ENCODE peak calls at places on chromosomes 12 and 14, in six cellular contexts. T, H, W, X, K and O are unnamed samples.

GRCh38 chr14:93957333-93957710 is 19.0 kb downstream of the ASB2 start:
- DNase-seq in T (no peak), H (no peak), W (no peak), X (no peak), K (no peak), O (no peak)

GRCh38 chr12:29241821-29242591 is 92.9 kb downstream of the FAR2 start:
- DNase-seq in T (no peak), H (no peak), W (no peak), X (no peak), K (no peak), O (no peak)

GRCh38 chr12:62542814-62543213 is 76.2 kb downstream of the MON2 start:
- DNase-seq in T (no peak), H (no peak), W (no peak), X (no peak), K (no peak), O (no peak)

GRCh38 chr14:97106609-97107008 is 309.4 kb downstream of the VRK1 start:
- DNase-seq in T (no peak), H (no peak), W (no peak), X (no peak), K (no peak), O (no peak)

GRCh38 chr12:109450980-109451379 is 26.1 kb downstream of the KCTD10 start:
- DNase-seq in T (no peak), H (no peak), W (no peak), X (no peak), K (no peak), O (no peak)

GRCh38 chr14:42703501-42703900 is 1096.8 kb downstream of the LRFN5 start:
- DNase-seq in T (no peak), H (no peak), W (no peak), X (no peak), K (no peak), O (no peak)

GRCh38 chr12:121132601-121133481 is at the start of gene P2RX7:
- DNase-seq in T (peak; percentile 59), H (peak; percentile 60), W (peak; percentile 45), X (peak; percentile 93), K (peak; percentile 86), O (peak; percentile 64)

GRCh38 chr14:100864960-100865681 is 38.4 kb downstream of the RTL1 start:
- DNase-seq in T (no peak), H (no peak), W (peak; percentile 34), X (no peak), K (peak; percentile 41), O (no peak)

GRCh38 chr14:92121207-92121669 is 268 bp downstream of the NDUFB1 start:
- DNase-seq in T (no peak), H (peak; percentile 45), W (no peak), X (peak; percentile 96), K (no peak), O (peak; percentile 23)

GRCh38 chr12:38160318-38161122 is 156.1 kb upstream of the ALG10B start:
- DNase-seq in T (no peak), H (no peak), W (no peak), X (peak; percentile 74), K (no peak), O (no peak)

GRCh38 chr12:94587266-94588241 is 62.8 kb downstream of the TMCC3 start:
- DNase-seq in T (no peak), H (no peak), W (no peak), X (no peak), K (no peak), O (no peak)

GRCh38 chr12:19916982-19917381 is 451.4 kb upstream of the PDE3A start:
- DNase-seq in T (no peak), H (no peak), W (no peak), X (no peak), K (no peak), O (no peak)

GRCh38 chr12:50551866-50552265 is 47.1 kb downstream of the DIP2B start:
- DNase-seq in T (no peak), H (no peak), W (no peak), X (no peak), K (no peak), O (no peak)

GRCh38 chr14:102495482-102496330 is 13.9 kb downstream of the ANKRD9 start:
- DNase-seq in T (no peak), H (no peak), W (no peak), X (no peak), K (no peak), O (no peak)

GRCh38 chr12:22306311-22306710 is 28.2 kb downstream of the ST8SIA1 start:
- DNase-seq in T (no peak), H (no peak), W (no peak), X (no peak), K (no peak), O (no peak)

GRCh38 chr12:115303751-115304309 is 619.9 kb upstream of the TBX3 start:
- DNase-seq in T (no peak), H (no peak), W (no peak), X (peak; percentile 80), K (no peak), O (no peak)

GRCh38 chr14:57575482-57575881 is 81.8 kb upstream of the CCDC198 start:
- DNase-seq in T (no peak), H (no peak), W (no peak), X (no peak), K (no peak), O (no peak)

GRCh38 chr14:99809376-99809775 is 16.2 kb downstream of the EML1 start:
- DNase-seq in T (no peak), H (peak; percentile 66), W (no peak), X (no peak), K (peak; percentile 83), O (no peak)

GRCh38 chr12:57470970-57471656 is 8.6 kb downstream of the ARHGAP9 start:
- DNase-seq in T (no peak), H (no peak), W (no peak), X (no peak), K (no peak), O (no peak)

GRCh38 chr12:48247181-48247966 is 44.3 kb upstream of the OR10AD1 start:
- DNase-seq in T (no peak), H (no peak), W (no peak), X (no peak), K (no peak), O (no peak)

DNA sequence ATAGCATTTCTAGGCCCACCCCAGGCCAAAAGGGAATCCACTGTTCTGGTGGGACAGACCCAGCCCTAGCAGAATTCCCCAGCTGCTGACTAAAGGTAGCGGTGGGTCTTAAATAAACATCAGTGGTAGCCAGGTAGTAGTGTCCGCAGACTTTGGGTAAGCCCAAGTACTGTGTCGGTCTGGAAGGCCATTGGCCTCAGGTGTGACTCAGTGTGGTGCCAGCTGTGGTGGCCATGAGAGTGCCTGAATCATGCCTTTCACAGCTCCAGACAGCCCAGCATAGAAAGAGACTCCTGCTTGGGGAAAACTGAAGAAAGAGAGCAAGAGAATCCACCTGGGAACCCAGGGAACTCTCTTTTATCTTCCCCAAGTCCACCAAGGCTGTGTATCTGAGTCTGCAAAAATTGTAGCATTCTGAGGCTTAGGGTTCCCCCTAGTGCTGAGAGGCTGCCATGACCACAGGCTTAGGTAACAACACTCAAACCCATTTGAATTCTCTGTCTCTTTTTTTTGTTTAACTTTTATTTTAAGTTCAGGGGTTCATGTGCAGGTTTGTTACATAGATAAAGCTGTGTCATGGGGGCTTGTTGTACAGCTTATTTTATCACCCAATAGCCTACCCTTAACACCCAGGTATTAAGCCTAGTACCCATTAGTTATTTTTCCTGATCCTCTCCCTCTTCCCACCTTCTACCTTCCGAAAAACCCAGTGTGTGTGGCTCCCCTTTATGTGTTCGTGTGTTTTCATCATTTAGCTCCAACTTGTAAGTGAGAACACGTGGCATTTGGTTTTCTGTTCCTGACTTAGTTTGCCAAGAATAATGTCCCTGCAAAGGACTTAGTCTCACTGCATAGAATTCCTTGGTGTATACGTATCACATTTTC is 16.7 kb upstream of the CD163L1 start:
- DNase-seq in T (peak; percentile 66), H (no peak), W (peak; percentile 56), X (no peak), K (no peak), O (peak; percentile 60)
- TF ChIP-seq EP300 in T (no peak), H (no peak), W (no peak), X (no peak), K (no peak), O (no peak)

GRCh38 chr14:69260979-69261605 is 1.1 kb downstream of the GALNT16 start:
- DNase-seq in T (peak; percentile 72), H (no peak), W (peak; percentile 67), X (no peak), K (peak; percentile 73), O (no peak)
- TF ChIP-seq CTCF in T (peak; percentile 68), H (no peak), W (peak; percentile 35), X (peak; percentile 74), K (peak; percentile 79), O (peak; percentile 63)

GRCh38 chr12:118346895-118347294 is 25.8 kb downstream of the TAOK3 start:
- DNase-seq in T (no peak), H (no peak), W (no peak), X (no peak), K (no peak), O (no peak)

GRCh38 chr12:118344829-118345228 is 27.9 kb downstream of the TAOK3 start:
- DNase-seq in T (no peak), H (no peak), W (no peak), X (no peak), K (no peak), O (no peak)

GRCh38 chr12:118350908-118351592 is 21.7 kb downstream of the TAOK3 start:
- DNase-seq in T (no peak), H (no peak), W (no peak), X (no peak), K (no peak), O (no peak)

GRCh38 chr12:118342115-118342514 is 30.6 kb downstream of the TAOK3 start:
- DNase-seq in T (no peak), H (no peak), W (no peak), X (no peak), K (no peak), O (no peak)

DNA sequence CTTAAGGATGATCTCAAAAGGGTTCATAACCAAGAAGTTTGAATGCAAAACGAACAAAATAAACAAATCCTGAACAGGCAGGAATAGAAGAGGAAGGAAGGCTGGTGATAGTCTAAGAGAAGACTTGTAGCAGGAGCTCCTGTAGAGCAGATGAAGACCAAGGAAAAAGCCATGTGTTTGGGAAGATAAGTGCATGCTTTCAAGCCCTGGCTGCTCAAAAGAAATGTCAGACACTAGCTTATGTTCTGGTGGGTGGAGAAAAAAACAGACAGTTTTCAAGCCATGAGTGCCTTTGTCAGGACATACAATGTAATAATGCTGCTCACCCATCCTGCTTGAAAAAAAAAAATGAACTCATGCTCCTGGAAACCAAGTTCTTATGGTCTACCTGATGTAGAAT is 27.4 kb downstream of the TAOK3 start:
- DNase-seq in T (no peak), H (no peak), W (peak; percentile 75), X (no peak), K (no peak), O (no peak)
- H3K4me1 ChIP-seq in T (peaks cover 6% of the 10 kb centered on the region), H (no peaks in the 10 kb centered on the region), W (peaks cover 10% of the 10 kb centered on the region), X (peaks cover 7% of the 10 kb centered on the region), K (peaks cover 23% of the 10 kb centered on the region), O (no peaks in the 10 kb centered on the region)

DNA sequence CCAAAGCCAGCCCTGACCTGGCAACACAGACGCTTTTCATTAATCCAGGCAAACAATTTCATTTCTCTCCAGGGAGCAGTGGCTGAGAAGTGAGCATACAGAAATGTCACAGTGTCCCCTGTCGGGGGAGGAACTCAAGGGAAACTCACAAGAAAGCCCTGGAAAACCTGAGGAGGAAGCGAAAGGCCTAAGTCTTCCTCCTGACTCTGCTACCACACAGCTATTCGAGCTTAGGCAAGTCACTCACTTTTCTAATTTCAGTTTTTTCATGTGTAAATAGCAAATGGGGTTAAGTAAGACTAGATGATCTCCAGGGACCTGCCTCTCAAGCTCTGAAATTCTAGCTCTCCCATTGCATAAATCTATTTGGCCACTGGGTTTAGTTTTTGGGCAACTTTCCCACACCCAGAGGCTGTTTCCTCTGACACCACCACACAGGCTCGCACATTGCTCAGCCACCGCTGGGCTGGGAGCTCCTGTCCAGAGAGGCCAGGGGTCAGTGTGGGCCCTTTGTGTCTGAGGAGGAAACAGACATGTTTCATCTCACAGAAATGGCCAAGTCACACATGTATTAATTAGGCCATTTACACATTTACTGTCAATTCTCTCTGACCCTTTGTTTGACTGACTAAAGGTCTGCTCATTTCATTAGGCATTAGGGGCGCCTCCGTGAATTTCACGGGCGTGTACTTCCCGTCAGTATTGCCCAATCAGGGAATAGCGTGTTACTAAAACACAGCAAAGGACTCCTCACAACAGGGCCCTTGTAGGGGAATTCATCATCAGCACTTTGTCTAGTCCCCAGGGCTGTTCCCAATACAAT is 9.8 kb upstream of the PNMA1 start:
- DNase-seq in T (peak; percentile 74), H (peak; percentile 88), W (no peak), X (peak; percentile 93), K (peak; percentile 91), O (peak; percentile 88)
- TF ChIP-seq EP300 in T (no peak), H (peak; percentile 78), W (no peak), X (peak; percentile 63), K (no peak), O (peak; percentile 86)